ENCODE peak calls at places on chromosomes 13 and 19, in six cellular contexts. One of them, this sample, is unnamed.

GRCh38 chr13:28761586-28761985 is 42.8 kb upstream of the SLC46A3 start:
- DNase-seq in G401: no peak
- DNase-seq in BJ: no peak
- DNase-seq in HT-29: no peak
- DNase-seq in AG10803: peak
- DNase-seq in AG04450: no peak
- DNase-seq in this sample: no peak

GRCh38 chr19:12885749-12886706 is 973 bp downstream of the KLF1 start:
- DNase-seq in HT-29: no peak
- DNase-seq in G401: no peak
- DNase-seq in BJ: no peak
- DNase-seq in AG10803: no peak
- DNase-seq in AG04450: no peak
- DNase-seq in this sample: no peak

GRCh38 chr13:73647417-73647816 is 486.8 kb downstream of the KLF12 start:
- DNase-seq in AG10803: no peak
- DNase-seq in BJ: no peak
- DNase-seq in G401: no peak
- DNase-seq in HT-29: no peak
- DNase-seq in AG04450: no peak
- DNase-seq in this sample: no peak

GRCh38 chr13:112261924-112262323 is 114.2 kb upstream of the SPACA7 start:
- DNase-seq in AG04450: no peak
- DNase-seq in G401: no peak
- DNase-seq in HT-29: no peak
- DNase-seq in AG10803: no peak
- DNase-seq in BJ: no peak
- DNase-seq in this sample: no peak

GRCh38 chr13:78826312-78826711 is 167.4 kb upstream of the OBI1 start:
- DNase-seq in BJ: no peak
- DNase-seq in G401: no peak
- DNase-seq in AG04450: no peak
- DNase-seq in AG10803: no peak
- DNase-seq in HT-29: no peak
- DNase-seq in this sample: no peak

GRCh38 chr19:3443840-3444694 is 36.3 kb downstream of the SMIM24 start:
- DNase-seq in G401: peak
- DNase-seq in HT-29: no peak
- DNase-seq in BJ: no peak
- DNase-seq in AG10803: no peak
- DNase-seq in AG04450: no peak
- DNase-seq in this sample: peak

GRCh38 chr19:4294389-4294788 is 7.8 kb downstream of the TMIGD2 start:
- DNase-seq in G401: no peak
- DNase-seq in HT-29: no peak
- DNase-seq in AG04450: no peak
- DNase-seq in BJ: no peak
- DNase-seq in AG10803: no peak
- DNase-seq in this sample: no peak

GRCh38 chr13:46341112-46341711 is 45.8 kb downstream of the RUBCNL start:
- DNase-seq in G401: no peak
- DNase-seq in AG10803: peak
- DNase-seq in HT-29: no peak
- DNase-seq in AG04450: peak
- DNase-seq in BJ: no peak
- DNase-seq in this sample: no peak

GRCh38 chr13:32428581-32429072 is 697 bp upstream of the N4BP2L1 start:
- DNase-seq in G401: no peak
- DNase-seq in AG10803: no peak
- DNase-seq in AG04450: no peak
- DNase-seq in HT-29: peak
- DNase-seq in BJ: no peak
- DNase-seq in this sample: no peak

GRCh38 chr19:35140207-35140897 is 1.7 kb downstream of the FXYD1 start:
- DNase-seq in AG04450: no peak
- DNase-seq in HT-29: no peak
- DNase-seq in G401: no peak
- DNase-seq in BJ: no peak
- DNase-seq in AG10803: no peak
- DNase-seq in this sample: no peak

GRCh38 chr13:29583073-29583785 is 12.3 kb downstream of the SLC7A1 start:
- DNase-seq in AG04450: no peak
- DNase-seq in BJ: peak
- DNase-seq in AG10803: peak
- DNase-seq in HT-29: no peak
- DNase-seq in G401: no peak
- DNase-seq in this sample: no peak

GRCh38 chr19:32647361-32647760 is 27.6 kb downstream of the ANKRD27 start:
- DNase-seq in AG04450: no peak
- DNase-seq in AG10803: no peak
- DNase-seq in BJ: no peak
- DNase-seq in G401: no peak
- DNase-seq in HT-29: no peak
- DNase-seq in this sample: no peak

GRCh38 chr13:79258489-79258888 is 147.6 kb downstream of the RBM26 start:
- DNase-seq in AG04450: no peak
- DNase-seq in AG10803: no peak
- DNase-seq in BJ: no peak
- DNase-seq in HT-29: no peak
- DNase-seq in G401: no peak
- DNase-seq in this sample: no peak

GRCh38 chr13:49225358-49226042 is 5.4 kb downstream of the MLNR start:
- DNase-seq in G401: no peak
- DNase-seq in AG10803: no peak
- DNase-seq in HT-29: peak
- DNase-seq in BJ: no peak
- DNase-seq in AG04450: no peak
- DNase-seq in this sample: no peak

GRCh38 chr19:42555317-42555716 is 27.0 kb upstream of the CEACAM1 start:
- DNase-seq in HT-29: no peak
- DNase-seq in G401: no peak
- DNase-seq in BJ: no peak
- DNase-seq in AG10803: no peak
- DNase-seq in AG04450: no peak
- DNase-seq in this sample: no peak

GRCh38 chr13:102688306-102688973 is 6.4 kb downstream of the METTL21C start:
- DNase-seq in AG04450: no peak
- DNase-seq in AG10803: no peak
- DNase-seq in BJ: no peak
- DNase-seq in G401: no peak
- DNase-seq in HT-29: no peak
- DNase-seq in this sample: no peak

GRCh38 chr19:37907735-37908066 is 693 bp downstream of the SIPA1L3 start:
- DNase-seq in HT-29: no peak
- DNase-seq in G401: no peak
- DNase-seq in BJ: no peak
- DNase-seq in AG10803: no peak
- DNase-seq in AG04450: no peak
- DNase-seq in this sample: no peak

GRCh38 chr13:61246351-61246750 is 169.3 kb downstream of the PCDH20 start:
- DNase-seq in G401: no peak
- DNase-seq in AG04450: no peak
- DNase-seq in HT-29: no peak
- DNase-seq in AG10803: no peak
- DNase-seq in BJ: no peak
- DNase-seq in this sample: no peak

GRCh38 chr13:104809483-104809882 is 1726.0 kb downstream of the EFNB2 start:
- DNase-seq in AG10803: no peak
- DNase-seq in BJ: no peak
- DNase-seq in G401: no peak
- DNase-seq in HT-29: no peak
- DNase-seq in AG04450: no peak
- DNase-seq in this sample: no peak

GRCh38 chr13:51976423-51976822 is 34.8 kb downstream of the ATP7B start:
- DNase-seq in G401: no peak
- DNase-seq in AG04450: no peak
- DNase-seq in HT-29: no peak
- DNase-seq in BJ: no peak
- DNase-seq in AG10803: no peak
- DNase-seq in this sample: no peak

GRCh38 chr19:7294571-7295212 is 478 bp upstream of the INSR start:
- DNase-seq in AG10803: peak
- DNase-seq in HT-29: peak
- DNase-seq in BJ: no peak
- DNase-seq in AG04450: no peak
- DNase-seq in G401: peak
- DNase-seq in this sample: peak

GRCh38 chr19:40413291-40413994 is at the start of gene PRX:
- DNase-seq in AG10803: no peak
- DNase-seq in G401: no peak
- DNase-seq in HT-29: no peak
- DNase-seq in AG04450: no peak
- DNase-seq in BJ: no peak
- DNase-seq in this sample: no peak

GRCh38 chr13:90906554-90906953 is 440.9 kb upstream of the MIR17HG start:
- DNase-seq in BJ: no peak
- DNase-seq in G401: no peak
- DNase-seq in AG04450: no peak
- DNase-seq in HT-29: no peak
- DNase-seq in AG10803: no peak
- DNase-seq in this sample: no peak

GRCh38 chr19:3470500-3471128 is 9.7 kb downstream of the SMIM24 start:
- DNase-seq in BJ: no peak
- DNase-seq in HT-29: no peak
- DNase-seq in AG10803: peak
- DNase-seq in G401: no peak
- DNase-seq in AG04450: no peak
- DNase-seq in this sample: no peak

GRCh38 chr13:30615851-30616311 is 1.8 kb upstream of the USPL1 start:
- DNase-seq in BJ: no peak
- DNase-seq in G401: peak
- DNase-seq in HT-29: peak
- DNase-seq in AG10803: peak
- DNase-seq in AG04450: no peak
- DNase-seq in this sample: peak

GRCh38 chr19:35380450-35381124 is 9.7 kb downstream of the GPR42 start:
- DNase-seq in AG04450: no peak
- DNase-seq in HT-29: no peak
- DNase-seq in G401: no peak
- DNase-seq in BJ: no peak
- DNase-seq in AG10803: no peak
- DNase-seq in this sample: no peak

GRCh38 chr19:21698215-21698614 is 69.2 kb downstream of the ZNF100 start:
- DNase-seq in G401: peak
- DNase-seq in AG10803: peak
- DNase-seq in AG04450: no peak
- DNase-seq in BJ: no peak
- DNase-seq in HT-29: peak
- DNase-seq in this sample: peak

GRCh38 chr19:47430041-47430802 is 10.9 kb upstream of the MEIS3 start:
- DNase-seq in AG10803: peak
- DNase-seq in BJ: no peak
- DNase-seq in G401: no peak
- DNase-seq in AG04450: no peak
- DNase-seq in HT-29: peak
- DNase-seq in this sample: no peak

GRCh38 chr19:48551437-48552302 is at the start of gene SULT2B1:
- DNase-seq in AG04450: no peak
- DNase-seq in HT-29: peak
- DNase-seq in AG10803: no peak
- DNase-seq in G401: no peak
- DNase-seq in BJ: no peak
- DNase-seq in this sample: no peak

GRCh38 chr13:48750588-48751383 is 97.1 kb downstream of the CYSLTR2 start:
- DNase-seq in AG10803: peak
- DNase-seq in BJ: no peak
- DNase-seq in HT-29: no peak
- DNase-seq in G401: peak
- DNase-seq in AG04450: no peak
- DNase-seq in this sample: no peak

GRCh38 chr13:52738719-52739467 is 727 bp downstream of the CNMD start:
- DNase-seq in BJ: no peak
- DNase-seq in HT-29: no peak
- DNase-seq in AG10803: no peak
- DNase-seq in AG04450: no peak
- DNase-seq in G401: no peak
- DNase-seq in this sample: no peak

GRCh38 chr19:3945838-3946237 is 13.0 kb downstream of the NMRK2 start:
- DNase-seq in BJ: no peak
- DNase-seq in AG10803: peak
- DNase-seq in G401: no peak
- DNase-seq in HT-29: no peak
- DNase-seq in AG04450: no peak
- DNase-seq in this sample: no peak

GRCh38 chr19:55486043-55486970 is 1.3 kb downstream of the NAT14 start:
- DNase-seq in BJ: no peak
- DNase-seq in AG04450: no peak
- DNase-seq in AG10803: peak
- DNase-seq in HT-29: peak
- DNase-seq in G401: peak
- DNase-seq in this sample: peak

GRCh38 chr13:20182231-20182846 is 10.4 kb downstream of the GJB2 start:
- DNase-seq in AG10803: peak
- DNase-seq in BJ: no peak
- DNase-seq in G401: peak
- DNase-seq in AG04450: peak
- DNase-seq in HT-29: peak
- DNase-seq in this sample: peak

GRCh38 chr19:12834976-12835757 is 788 bp upstream of the RTBDN start:
- DNase-seq in AG04450: no peak
- DNase-seq in HT-29: peak
- DNase-seq in G401: peak
- DNase-seq in AG10803: no peak
- DNase-seq in BJ: no peak
- DNase-seq in this sample: peak

GRCh38 chr19:14002571-14003278 is 3.4 kb downstream of the RFX1 start:
- DNase-seq in BJ: no peak
- DNase-seq in AG10803: no peak
- DNase-seq in AG04450: no peak
- DNase-seq in G401: peak
- DNase-seq in HT-29: no peak
- DNase-seq in this sample: peak

GRCh38 chr13:35198821-35199220 is 256.8 kb downstream of the NBEA start:
- DNase-seq in AG10803: no peak
- DNase-seq in HT-29: no peak
- DNase-seq in BJ: no peak
- DNase-seq in AG04450: no peak
- DNase-seq in G401: peak
- DNase-seq in this sample: peak

GRCh38 chr19:14174883-14175282 is 31.1 kb downstream of the ADGRL1 start:
- DNase-seq in BJ: no peak
- DNase-seq in AG04450: no peak
- DNase-seq in HT-29: no peak
- DNase-seq in AG10803: no peak
- DNase-seq in G401: no peak
- DNase-seq in this sample: no peak